ENCODE peak calls at places on chromosomes 4 and X, in ten cellular contexts. One of them, this sample, is unnamed.

GRCh38 chr4:30776451-30776850 is 56.3 kb downstream of the PCDH7 start:
- DNase-seq in astrocyte of the spinal cord: no peak
- DNase-seq in astrocyte: no peak
- DNase-seq in brain microvascular endothelial cell: no peak
- DNase-seq in bronchial epithelial cell: no peak
- DNase-seq in WTC11: no peak
- DNase-seq in OCI-LY7: no peak
- DNase-seq in CD4-positive, alpha-beta T cell: no peak
- DNase-seq in Panc1: no peak
- DNase-seq in heart left ventricle: no peak
- DNase-seq in this sample: no peak

GRCh38 chrX:85084770-85085393 is 81.2 kb downstream of the APOOL start:
- DNase-seq in CD4-positive, alpha-beta T cell: no peak
- DNase-seq in OCI-LY7: peak
- DNase-seq in astrocyte of the spinal cord: peak
- DNase-seq in brain microvascular endothelial cell: peak
- DNase-seq in Panc1: no peak
- DNase-seq in bronchial epithelial cell: peak
- DNase-seq in astrocyte: peak
- DNase-seq in heart left ventricle: no peak
- DNase-seq in WTC11: no peak
- DNase-seq in this sample: peak

GRCh38 chr4:88880501-88881226 is 176.3 kb downstream of the FAM13A start:
- DNase-seq in WTC11: no peak
- DNase-seq in astrocyte of the spinal cord: no peak
- DNase-seq in Panc1: no peak
- DNase-seq in OCI-LY7: no peak
- DNase-seq in astrocyte: no peak
- DNase-seq in brain microvascular endothelial cell: no peak
- DNase-seq in bronchial epithelial cell: no peak
- DNase-seq in heart left ventricle: peak
- DNase-seq in CD4-positive, alpha-beta T cell: no peak
- DNase-seq in this sample: no peak

GRCh38 chr4:107666134-107666533 is 53.9 kb downstream of the PAPSS1 start:
- DNase-seq in astrocyte: peak
- DNase-seq in bronchial epithelial cell: peak
- DNase-seq in astrocyte of the spinal cord: peak
- DNase-seq in heart left ventricle: no peak
- DNase-seq in Panc1: no peak
- DNase-seq in OCI-LY7: peak
- DNase-seq in brain microvascular endothelial cell: no peak
- DNase-seq in CD4-positive, alpha-beta T cell: no peak
- DNase-seq in WTC11: no peak
- DNase-seq in this sample: no peak

GRCh38 chr4:48193921-48194320 is 59.9 kb upstream of the TXK start:
- DNase-seq in OCI-LY7: no peak
- DNase-seq in bronchial epithelial cell: no peak
- DNase-seq in WTC11: no peak
- DNase-seq in brain microvascular endothelial cell: no peak
- DNase-seq in Panc1: no peak
- DNase-seq in astrocyte: no peak
- DNase-seq in CD4-positive, alpha-beta T cell: no peak
- DNase-seq in heart left ventricle: no peak
- DNase-seq in astrocyte of the spinal cord: no peak
- DNase-seq in this sample: no peak

GRCh38 chr4:156517546-156517945 is 454.1 kb downstream of the PDGFC start:
- DNase-seq in bronchial epithelial cell: no peak
- DNase-seq in astrocyte of the spinal cord: no peak
- DNase-seq in CD4-positive, alpha-beta T cell: no peak
- DNase-seq in WTC11: no peak
- DNase-seq in astrocyte: no peak
- DNase-seq in Panc1: no peak
- DNase-seq in brain microvascular endothelial cell: no peak
- DNase-seq in heart left ventricle: no peak
- DNase-seq in OCI-LY7: no peak
- DNase-seq in this sample: no peak

GRCh38 chr4:88569944-88570455 is 22.3 kb upstream of the HERC3 start:
- DNase-seq in astrocyte: peak
- DNase-seq in OCI-LY7: no peak
- DNase-seq in astrocyte of the spinal cord: no peak
- DNase-seq in brain microvascular endothelial cell: no peak
- DNase-seq in WTC11: no peak
- DNase-seq in heart left ventricle: no peak
- DNase-seq in CD4-positive, alpha-beta T cell: no peak
- DNase-seq in Panc1: no peak
- DNase-seq in bronchial epithelial cell: no peak
- DNase-seq in this sample: no peak

GRCh38 chrX:154323537-154323936 is 27.9 kb downstream of the TKTL1 start:
- DNase-seq in WTC11: no peak
- DNase-seq in heart left ventricle: no peak
- DNase-seq in astrocyte: no peak
- DNase-seq in OCI-LY7: no peak
- DNase-seq in astrocyte of the spinal cord: no peak
- DNase-seq in bronchial epithelial cell: no peak
- DNase-seq in Panc1: no peak
- DNase-seq in CD4-positive, alpha-beta T cell: no peak
- DNase-seq in brain microvascular endothelial cell: no peak
- DNase-seq in this sample: no peak

GRCh38 chr4:182925298-182925738 is 8.1 kb upstream of the DCTD start:
- DNase-seq in Panc1: peak
- DNase-seq in astrocyte of the spinal cord: peak
- DNase-seq in astrocyte: peak
- DNase-seq in bronchial epithelial cell: peak
- DNase-seq in CD4-positive, alpha-beta T cell: peak
- DNase-seq in brain microvascular endothelial cell: peak
- DNase-seq in heart left ventricle: peak
- DNase-seq in WTC11: peak
- DNase-seq in OCI-LY7: peak
- DNase-seq in this sample: peak

GRCh38 chr4:146340798-146341197 is 126.5 kb downstream of the REELD1 start:
- DNase-seq in WTC11: no peak
- DNase-seq in astrocyte of the spinal cord: peak
- DNase-seq in astrocyte: peak
- DNase-seq in CD4-positive, alpha-beta T cell: no peak
- DNase-seq in Panc1: no peak
- DNase-seq in OCI-LY7: peak
- DNase-seq in heart left ventricle: no peak
- DNase-seq in bronchial epithelial cell: peak
- DNase-seq in brain microvascular endothelial cell: no peak
- DNase-seq in this sample: no peak
- TF ChIP-seq CTCF in WTC11: no peak
- TF ChIP-seq CTCF in astrocyte of the spinal cord: peak
- TF ChIP-seq CTCF in astrocyte: peak
- TF ChIP-seq CTCF in CD4-positive, alpha-beta T cell: peak
- TF ChIP-seq CTCF in Panc1: peak
- TF ChIP-seq CTCF in OCI-LY7: peak
- TF ChIP-seq CTCF in heart left ventricle: peak
- TF ChIP-seq CTCF in bronchial epithelial cell: no peak
- TF ChIP-seq CTCF in brain microvascular endothelial cell: peak
- TF ChIP-seq CTCF in this sample: peak

DNA sequence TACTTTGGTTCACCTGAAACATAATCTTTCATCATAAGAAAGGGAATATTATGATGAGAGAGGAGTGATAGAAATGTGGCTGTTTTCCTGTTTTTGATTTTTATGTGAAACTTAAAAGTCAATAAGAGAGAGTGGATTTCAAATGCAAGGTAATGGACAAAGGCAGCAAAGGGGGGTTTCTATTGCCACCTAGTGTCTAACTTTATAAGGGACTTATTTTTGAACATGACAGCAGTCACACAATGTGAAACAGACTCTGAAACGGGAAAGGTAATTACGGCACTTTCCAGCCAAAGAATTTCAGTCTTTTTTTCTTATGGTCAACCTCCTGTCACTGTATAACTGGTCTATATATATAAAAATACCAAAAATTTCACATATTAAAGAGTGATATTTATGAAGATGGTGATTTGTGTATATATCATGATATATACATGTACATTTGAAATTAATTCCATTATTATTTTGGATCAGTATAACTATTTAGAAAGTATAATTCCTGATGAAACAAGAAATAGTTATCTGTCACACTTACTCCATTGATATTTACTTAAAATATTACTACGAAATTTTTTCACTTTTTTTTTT is 127.1 kb downstream of the FBXO8 start:
- DNase-seq in CD4-positive, alpha-beta T cell: no peak
- DNase-seq in brain microvascular endothelial cell: peak
- DNase-seq in heart left ventricle: no peak
- DNase-seq in WTC11: no peak
- DNase-seq in astrocyte of the spinal cord: peak
- DNase-seq in astrocyte: peak
- DNase-seq in OCI-LY7: peak
- DNase-seq in bronchial epithelial cell: peak
- DNase-seq in Panc1: peak
- DNase-seq in this sample: no peak
- TF ChIP-seq CTCF in CD4-positive, alpha-beta T cell: peak
- TF ChIP-seq CTCF in brain microvascular endothelial cell: peak
- TF ChIP-seq CTCF in heart left ventricle: peak
- TF ChIP-seq CTCF in WTC11: no peak
- TF ChIP-seq CTCF in astrocyte of the spinal cord: peak
- TF ChIP-seq CTCF in astrocyte: peak
- TF ChIP-seq CTCF in OCI-LY7: peak
- TF ChIP-seq CTCF in bronchial epithelial cell: peak
- TF ChIP-seq CTCF in Panc1: peak
- TF ChIP-seq CTCF in this sample: peak

GRCh38 chr4:53656421-53656981 is 65.2 kb upstream of the LNX1 start:
- DNase-seq in CD4-positive, alpha-beta T cell: no peak
- DNase-seq in heart left ventricle: no peak
- DNase-seq in WTC11: no peak
- DNase-seq in bronchial epithelial cell: no peak
- DNase-seq in astrocyte: peak
- DNase-seq in Panc1: no peak
- DNase-seq in brain microvascular endothelial cell: no peak
- DNase-seq in OCI-LY7: no peak
- DNase-seq in astrocyte of the spinal cord: peak
- DNase-seq in this sample: no peak
- TF ChIP-seq CTCF in CD4-positive, alpha-beta T cell: no peak
- TF ChIP-seq CTCF in heart left ventricle: peak
- TF ChIP-seq CTCF in WTC11: no peak
- TF ChIP-seq CTCF in bronchial epithelial cell: peak
- TF ChIP-seq CTCF in astrocyte: peak
- TF ChIP-seq CTCF in Panc1: peak
- TF ChIP-seq CTCF in brain microvascular endothelial cell: peak
- TF ChIP-seq CTCF in OCI-LY7: peak
- TF ChIP-seq CTCF in astrocyte of the spinal cord: peak
- TF ChIP-seq CTCF in this sample: no peak

DNA sequence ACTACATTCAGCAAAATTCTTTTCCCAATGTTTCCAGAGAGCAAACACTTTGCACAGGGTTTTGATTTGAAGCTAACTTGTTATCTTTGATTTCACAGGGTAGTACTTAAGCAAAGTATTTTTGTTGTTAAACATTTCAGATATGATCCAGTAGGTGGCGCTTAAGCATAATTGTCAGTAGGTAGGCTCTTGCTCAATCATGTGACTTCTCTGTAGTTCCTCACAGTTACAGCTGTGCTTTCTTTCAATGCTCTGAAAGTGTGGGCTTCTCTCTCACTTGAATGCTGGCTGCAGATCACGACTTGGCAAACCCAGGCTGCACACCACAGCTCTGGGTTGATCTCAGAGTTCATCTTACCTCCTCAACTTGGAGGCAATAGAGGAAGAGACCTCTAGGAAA is 1016.5 kb downstream of the SH3BGRL start:
- DNase-seq in heart left ventricle: no peak
- DNase-seq in brain microvascular endothelial cell: no peak
- DNase-seq in Panc1: no peak
- DNase-seq in astrocyte of the spinal cord: no peak
- DNase-seq in bronchial epithelial cell: peak
- DNase-seq in OCI-LY7: peak
- DNase-seq in WTC11: no peak
- DNase-seq in CD4-positive, alpha-beta T cell: no peak
- DNase-seq in astrocyte: no peak
- DNase-seq in this sample: no peak
- TF ChIP-seq CTCF in heart left ventricle: no peak
- TF ChIP-seq CTCF in brain microvascular endothelial cell: no peak
- TF ChIP-seq CTCF in Panc1: peak
- TF ChIP-seq CTCF in astrocyte of the spinal cord: no peak
- TF ChIP-seq CTCF in bronchial epithelial cell: peak
- TF ChIP-seq CTCF in OCI-LY7: peak
- TF ChIP-seq CTCF in WTC11: peak
- TF ChIP-seq CTCF in CD4-positive, alpha-beta T cell: no peak
- TF ChIP-seq CTCF in astrocyte: no peak
- TF ChIP-seq CTCF in this sample: no peak

DNA sequence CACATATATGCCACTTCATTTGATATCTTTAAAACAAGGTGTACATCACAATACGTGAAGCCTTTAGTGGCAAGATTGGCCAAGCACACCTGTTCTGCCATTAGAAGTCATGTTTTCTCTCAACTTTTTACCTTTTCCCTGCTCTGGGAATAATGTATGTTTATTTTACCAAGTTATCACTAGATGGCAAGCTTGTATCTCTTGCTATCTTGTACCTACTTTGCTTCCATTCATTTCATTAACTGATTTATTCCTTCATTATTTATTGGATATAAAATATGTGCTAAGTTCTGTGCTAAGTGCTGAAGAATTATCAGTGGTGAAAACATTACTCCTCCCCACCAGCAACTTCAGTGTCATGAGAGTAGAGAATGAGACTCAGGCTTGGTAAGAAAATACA is 245.5 kb downstream of the ANK2 start:
- DNase-seq in astrocyte of the spinal cord: no peak
- DNase-seq in Panc1: no peak
- DNase-seq in heart left ventricle: no peak
- DNase-seq in brain microvascular endothelial cell: no peak
- DNase-seq in CD4-positive, alpha-beta T cell: no peak
- DNase-seq in astrocyte: no peak
- DNase-seq in bronchial epithelial cell: no peak
- DNase-seq in OCI-LY7: no peak
- DNase-seq in WTC11: no peak
- DNase-seq in this sample: no peak
- TF ChIP-seq CTCF in astrocyte of the spinal cord: no peak
- TF ChIP-seq CTCF in Panc1: no peak
- TF ChIP-seq CTCF in heart left ventricle: no peak
- TF ChIP-seq CTCF in brain microvascular endothelial cell: no peak
- TF ChIP-seq CTCF in CD4-positive, alpha-beta T cell: no peak
- TF ChIP-seq CTCF in astrocyte: no peak
- TF ChIP-seq CTCF in bronchial epithelial cell: peak
- TF ChIP-seq CTCF in OCI-LY7: peak
- TF ChIP-seq CTCF in WTC11: no peak
- TF ChIP-seq CTCF in this sample: no peak

DNA sequence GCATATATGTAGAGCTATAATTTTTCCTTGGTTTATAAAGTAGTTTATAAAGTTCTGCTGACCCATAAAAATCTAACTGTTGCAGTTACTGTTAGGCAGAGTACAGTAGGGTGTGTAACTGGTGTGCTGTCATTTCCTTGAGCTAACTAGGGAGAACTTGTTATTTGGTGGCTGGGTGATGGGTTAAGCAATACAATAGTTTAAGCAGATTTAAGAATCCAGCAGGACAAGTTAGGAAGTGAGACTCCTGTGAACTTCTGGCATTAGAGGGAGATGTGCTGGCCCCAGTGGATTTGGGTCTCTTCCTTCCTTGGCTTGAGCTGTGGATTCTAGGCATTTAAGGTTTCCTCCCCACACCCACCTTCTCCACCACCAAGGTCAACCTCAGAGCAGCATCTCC is 70.4 kb downstream of the CLCN5 start:
- DNase-seq in Panc1: no peak
- DNase-seq in heart left ventricle: no peak
- DNase-seq in astrocyte of the spinal cord: no peak
- DNase-seq in astrocyte: no peak
- DNase-seq in OCI-LY7: no peak
- DNase-seq in brain microvascular endothelial cell: no peak
- DNase-seq in CD4-positive, alpha-beta T cell: no peak
- DNase-seq in WTC11: no peak
- DNase-seq in bronchial epithelial cell: peak
- DNase-seq in this sample: no peak
- TF ChIP-seq CTCF in Panc1: no peak
- TF ChIP-seq CTCF in heart left ventricle: no peak
- TF ChIP-seq CTCF in astrocyte of the spinal cord: no peak
- TF ChIP-seq CTCF in astrocyte: no peak
- TF ChIP-seq CTCF in OCI-LY7: no peak
- TF ChIP-seq CTCF in brain microvascular endothelial cell: no peak
- TF ChIP-seq CTCF in CD4-positive, alpha-beta T cell: no peak
- TF ChIP-seq CTCF in WTC11: no peak
- TF ChIP-seq CTCF in bronchial epithelial cell: no peak
- TF ChIP-seq CTCF in this sample: no peak

GRCh38 chr4:3524349-3524748 is 7.9 kb downstream of the LRPAP1 start:
- DNase-seq in brain microvascular endothelial cell: no peak
- DNase-seq in WTC11: peak
- DNase-seq in astrocyte: no peak
- DNase-seq in heart left ventricle: peak
- DNase-seq in Panc1: no peak
- DNase-seq in CD4-positive, alpha-beta T cell: no peak
- DNase-seq in astrocyte of the spinal cord: no peak
- DNase-seq in OCI-LY7: no peak
- DNase-seq in bronchial epithelial cell: no peak
- DNase-seq in this sample: no peak
- TF ChIP-seq CTCF in brain microvascular endothelial cell: no peak
- TF ChIP-seq CTCF in WTC11: no peak
- TF ChIP-seq CTCF in astrocyte: no peak
- TF ChIP-seq CTCF in heart left ventricle: no peak
- TF ChIP-seq CTCF in Panc1: no peak
- TF ChIP-seq CTCF in CD4-positive, alpha-beta T cell: no peak
- TF ChIP-seq CTCF in astrocyte of the spinal cord: no peak
- TF ChIP-seq CTCF in OCI-LY7: no peak
- TF ChIP-seq CTCF in bronchial epithelial cell: no peak
- TF ChIP-seq CTCF in this sample: no peak

This sample was measured in activated CD8-positive, alpha-beta T cell treated with anti-CD3 and anti-CD28 coated beads for 36 hours.